ENCODE peak calls at places on chromosomes 11 and 22, in ten cellular contexts. Y is NB4, O is HFF-Myc, K is retinal pigment epithelial cell, C is left ventricle myocardium inferior, L is lower lobe of right lung, T is A549, H is astrocyte of the spinal cord, G is coronary artery, W is dorsolateral prefrontal cortex. R is an unnamed sample.

GRCh38 chr22:32951081-32951806 is 106.9 kb downstream of the SYN3 start:
- DNase-seq in Y (peak; percentile 27), O (no peak), K (no peak), C (no peak), L (no peak), T (no peak), H (no peak), G (no peak), W (no peak), R (peak; percentile 15)

GRCh38 chr11:94149435-94149834 is 20.8 kb downstream of the PANX1 start:
- DNase-seq in Y (no peak), O (peak; percentile 38), K (no peak), C (no peak), L (no peak), T (no peak), H (peak; percentile 86), G (no peak), W (no peak), R (peak; percentile 78)

GRCh38 chr22:46625113-46625842 is 5.1 kb downstream of the GRAMD4 start:
- DNase-seq in Y (no peak), O (no peak), K (no peak), C (no peak), L (no peak), T (no peak), H (no peak), G (peak; percentile 62), W (no peak), R (no peak)

GRCh38 chr22:41563051-41563711 is 2.4 kb downstream of the CSDC2 start:
- DNase-seq in Y (peak; percentile 67), O (peak; percentile 81), K (peak; percentile 78), C (no peak), L (no peak), T (peak; percentile 44), H (peak; percentile 90), G (peak; percentile 85), W (no peak), R (peak; percentile 93)

GRCh38 chr11:9017773-9018172 is 14.0 kb upstream of the NRIP3 start:
- DNase-seq in Y (peak; percentile 85), O (no peak), K (no peak), C (peak; percentile 75), L (peak; percentile 80), T (no peak), H (no peak), G (peak; percentile 79), W (peak; percentile 32), R (peak; percentile 24)

GRCh38 chr11:66701432-66702240 is 23.9 kb upstream of the RBM4B start:
- DNase-seq in Y (no peak), O (no peak), K (no peak), C (no peak), L (no peak), T (no peak), H (no peak), G (no peak), W (no peak), R (no peak)

GRCh38 chr22:37464181-37464580 is 22.0 kb downstream of the MFNG start:
- DNase-seq in Y (no peak), O (no peak), K (no peak), C (no peak), L (no peak), T (no peak), H (no peak), G (no peak), W (no peak), R (no peak)

GRCh38 chr11:134759855-134760254 is 347.8 kb upstream of the B3GAT1 start:
- DNase-seq in Y (no peak), O (no peak), K (no peak), C (no peak), L (no peak), T (no peak), H (no peak), G (peak; percentile 60), W (no peak), R (no peak)

GRCh38 chr11:68939583-68940555 is 36.2 kb downstream of the IGHMBP2 start:
- DNase-seq in Y (no peak), O (no peak), K (no peak), C (no peak), L (no peak), T (no peak), H (no peak), G (no peak), W (no peak), R (no peak)

GRCh38 chr22:48560836-48561235 is 1266.8 kb downstream of the BRD1 start:
- DNase-seq in Y (no peak), O (no peak), K (no peak), C (no peak), L (peak; percentile 12), T (no peak), H (no peak), G (no peak), W (no peak), R (no peak)

GRCh38 chr11:57321388-57321995 is 3.3 kb downstream of the TNKS1BP1 start:
- DNase-seq in Y (no peak), O (no peak), K (no peak), C (no peak), L (no peak), T (peak; percentile 53), H (no peak), G (no peak), W (no peak), R (no peak)
- H3K4me3 ChIP-seq in Y (no peak overlapping the region), O (peak overlapping the region; percentile 80), K (peak overlapping the region; percentile 47), C (peak overlapping the region; percentile 86), L (peak overlapping the region; percentile 74), T (peak overlapping the region; percentile 45), H (peak overlapping the region; percentile 84), G (peak overlapping the region; percentile 99), W (no peak overlapping the region), R (peak overlapping the region; percentile 85)

GRCh38 chr22:35431483-35432205 is 31.7 kb downstream of the MCM5 start:
- DNase-seq in Y (no peak), O (no peak), K (no peak), C (no peak), L (no peak), T (no peak), H (no peak), G (no peak), W (no peak), R (no peak)
- TF ChIP-seq CTCF in Y (no peak), O (no peak), K (peak; percentile 33), C (no peak), L (no peak), T (no peak), H (peak; percentile 36), G (no peak), W (no peak), R (peak; percentile 23)

GRCh38 chr22:22600862-22601261 is 41.8 kb upstream of the PRAME start:
- DNase-seq in Y (no peak), O (no peak), K (no peak), C (no peak), L (no peak), T (no peak), H (no peak), G (no peak), W (no peak), R (no peak)

GRCh38 chr22:22603470-22603947 is 40.9 kb upstream of the GGTLC2 start:
- DNase-seq in Y (no peak), O (no peak), K (no peak), C (no peak), L (no peak), T (no peak), H (no peak), G (no peak), W (no peak), R (no peak)

GRCh38 chr22:22595001-22595835 is 36.2 kb upstream of the PRAME start:
- DNase-seq in Y (no peak), O (no peak), K (no peak), C (no peak), L (no peak), T (no peak), H (no peak), G (no peak), W (no peak), R (no peak)

GRCh38 chr22:22598144-22598543 is 39.1 kb upstream of the PRAME start:
- DNase-seq in Y (no peak), O (no peak), K (no peak), C (no peak), L (no peak), T (no peak), H (no peak), G (no peak), W (no peak), R (no peak)

GRCh38 chr22:22599248-22599647 is 40.2 kb upstream of the PRAME start:
- DNase-seq in Y (peak; percentile 42), O (no peak), K (no peak), C (no peak), L (no peak), T (no peak), H (no peak), G (no peak), W (no peak), R (no peak)
- H3K4me3 ChIP-seq in Y (no peak overlapping the region), O (no peak overlapping the region), K (no peak overlapping the region), C (no peak overlapping the region), L (no peak overlapping the region), T (no peak overlapping the region), H (no peak overlapping the region), G (no peak overlapping the region), W (no peak overlapping the region), R (no peak overlapping the region)

DNA sequence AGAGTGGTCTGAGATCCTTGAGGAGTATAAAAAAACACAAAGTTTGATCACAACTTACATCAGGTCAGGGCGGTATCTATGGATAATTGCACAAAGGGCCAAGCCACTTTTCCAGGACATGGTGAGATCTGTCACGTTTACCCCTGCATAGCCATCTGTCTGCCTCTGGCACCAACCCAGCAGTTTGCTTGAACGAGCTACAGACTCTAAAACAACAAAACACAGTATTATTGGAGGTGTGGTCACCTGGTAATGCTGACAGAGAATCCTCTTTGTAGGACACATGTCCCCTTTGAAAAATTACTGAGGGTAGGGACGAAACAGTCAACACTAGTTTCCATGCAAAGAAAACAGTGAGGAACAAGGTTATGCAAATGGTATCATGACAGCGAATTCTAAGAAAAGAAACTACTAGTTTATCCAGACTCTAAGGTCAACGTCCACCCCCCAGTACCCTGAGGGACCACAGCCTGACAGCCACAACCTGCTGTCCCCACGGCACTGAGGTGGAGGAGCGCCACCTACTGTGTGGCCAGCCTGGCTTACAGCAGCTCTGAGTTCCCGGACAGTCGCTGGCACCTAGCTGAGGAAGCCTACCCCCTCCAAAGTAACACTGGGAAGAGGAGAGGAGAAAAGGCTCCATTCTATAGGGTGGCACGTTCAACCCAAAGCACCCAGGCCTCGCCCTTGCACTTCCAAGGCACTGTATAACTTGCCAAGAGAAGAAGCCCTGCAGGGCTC is 117.3 kb upstream of the BID start:
- DNase-seq in Y (peak; percentile 12), O (no peak), K (no peak), C (peak; percentile 71), L (no peak), T (peak; percentile 7), H (no peak), G (no peak), W (peak; percentile 71), R (no peak)
- TF ChIP-seq CTCF in Y (peak; percentile 20), O (peak; percentile 32), K (peak; percentile 37), C (peak; percentile 71), L (peak; percentile 25), T (peak; percentile 26), H (peak; percentile 52), G (peak; percentile 35), W (peak; percentile 77), R (peak; percentile 27)

R was measured in fibroblast of villous mesenchyme.